ENCODE peak calls at places on chromosomes 1 and 21, in seven cellular contexts. One of them, this sample, is unnamed.

GRCh38 chr1:246639732-246640131 is 73.5 kb downstream of the CNST start:
- DNase-seq in adrenal gland: peak; percentile 7
- DNase-seq in left colon: no peak
- DNase-seq in HEK293T: no peak
- DNase-seq in HTR-8/SVneo: no peak
- DNase-seq in GM13976: no peak
- DNase-seq in Kasumi-1: no peak
- DNase-seq in this sample: no peak

GRCh38 chr21:32604484-32604883 is 7.7 kb downstream of the CFAP298 start:
- DNase-seq in HTR-8/SVneo: no peak
- DNase-seq in HEK293T: no peak
- DNase-seq in GM13976: no peak
- DNase-seq in adrenal gland: no peak
- DNase-seq in left colon: no peak
- DNase-seq in Kasumi-1: no peak
- DNase-seq in this sample: no peak

GRCh38 chr1:207021139-207021861 is 11.3 kb downstream of the C1orf116 start:
- DNase-seq in adrenal gland: no peak
- DNase-seq in Kasumi-1: no peak
- DNase-seq in left colon: no peak
- DNase-seq in HTR-8/SVneo: no peak
- DNase-seq in GM13976: no peak
- DNase-seq in HEK293T: no peak
- DNase-seq in this sample: no peak

GRCh38 chr1:234238060-234238459 is 135.2 kb upstream of the COA6 start:
- DNase-seq in Kasumi-1: no peak
- DNase-seq in left colon: no peak
- DNase-seq in GM13976: no peak
- DNase-seq in HEK293T: no peak
- DNase-seq in HTR-8/SVneo: no peak
- DNase-seq in adrenal gland: no peak
- DNase-seq in this sample: no peak

GRCh38 chr1:11735854-11736745 is at the start of gene AGTRAP:
- DNase-seq in GM13976: peak; percentile 96
- DNase-seq in HEK293T: peak; percentile 96
- DNase-seq in adrenal gland: peak; percentile 96
- DNase-seq in left colon: peak; percentile 96
- DNase-seq in Kasumi-1: peak; percentile 91
- DNase-seq in HTR-8/SVneo: peak; percentile 86
- DNase-seq in this sample: peak; percentile 82

GRCh38 chr1:100265562-100265930 is 470 bp upstream of the RTCA start:
- DNase-seq in Kasumi-1: no peak
- DNase-seq in HEK293T: peak; percentile 23
- DNase-seq in adrenal gland: no peak
- DNase-seq in left colon: peak; percentile 27
- DNase-seq in HTR-8/SVneo: no peak
- DNase-seq in GM13976: no peak
- DNase-seq in this sample: no peak

GRCh38 chr1:39183503-39184353 is 20.8 kb upstream of the MACF1 start:
- DNase-seq in GM13976: no peak
- DNase-seq in HEK293T: peak; percentile 63
- DNase-seq in HTR-8/SVneo: peak; percentile 74
- DNase-seq in Kasumi-1: peak; percentile 86
- DNase-seq in left colon: peak; percentile 78
- DNase-seq in adrenal gland: peak; percentile 83
- DNase-seq in this sample: peak; percentile 100

GRCh38 chr1:246161626-246162025 is 345.5 kb downstream of the SMYD3 start:
- DNase-seq in HTR-8/SVneo: no peak
- DNase-seq in left colon: no peak
- DNase-seq in Kasumi-1: no peak
- DNase-seq in GM13976: no peak
- DNase-seq in HEK293T: no peak
- DNase-seq in adrenal gland: peak; percentile 16
- DNase-seq in this sample: peak; percentile 28